ENCODE peak calls at places on chromosomes 7 and 10, in five cellular contexts. O is prostate gland, F is GF-D8, I is HT1080, N is cardiac fibroblast. C is an unnamed sample.

GRCh38 chr7:106623846-106624245 is 37.1 kb downstream of the CCDC71L start:
- DNase-seq in O (no peak), F (no peak), I (peak; percentile 65), N (peak; percentile 42), C (peak; percentile 45)

GRCh38 chr10:99487125-99487524 is 45.6 kb upstream of the NKX2-3 start:
- DNase-seq in O (no peak), F (no peak), I (no peak), N (no peak), C (no peak)

GRCh38 chr10:71810048-71810750 is 36.9 kb upstream of the VSIR start:
- DNase-seq in O (no peak), F (no peak), I (no peak), N (no peak), C (no peak)

GRCh38 chr7:16397497-16398210 is 23.7 kb downstream of the CRPPA start:
- DNase-seq in O (no peak), F (no peak), I (no peak), N (no peak), C (no peak)

GRCh38 chr7:96973986-96974385 is 31.4 kb upstream of the DLX6 start:
- DNase-seq in O (no peak), F (no peak), I (peak; percentile 36), N (no peak), C (no peak)

GRCh38 chr7:1011297-1012003 is 28.5 kb downstream of the CYP2W1 start:
- DNase-seq in O (no peak), F (no peak), I (no peak), N (no peak), C (no peak)

GRCh38 chr10:71087622-71088021 is 124.7 kb upstream of the UNC5B start:
- DNase-seq in O (peak; percentile 2), F (no peak), I (no peak), N (no peak), C (no peak)

GRCh38 chr7:96303686-96304443 is 18.0 kb downstream of the SLC25A13 start:
- DNase-seq in O (peak; percentile 31), F (peak; percentile 66), I (peak; percentile 42), N (peak; percentile 44), C (no peak)

GRCh38 chr7:38574121-38574520 is 57.1 kb downstream of the AMPH start:
- DNase-seq in O (no peak), F (no peak), I (peak; percentile 14), N (peak; percentile 23), C (no peak)

GRCh38 chr10:100516847-100517246 is 2.8 kb downstream of the SEC31B start:
- DNase-seq in O (no peak), F (peak; percentile 43), I (no peak), N (no peak), C (no peak)

GRCh38 chr10:84818956-84819355 is 490.6 kb downstream of the CCSER2 start:
- DNase-seq in O (no peak), F (no peak), I (no peak), N (no peak), C (no peak)

GRCh38 chr10:5711637-5712036 is 27.0 kb downstream of the TASOR2 start:
- DNase-seq in O (no peak), F (no peak), I (no peak), N (no peak), C (no peak)

GRCh38 chr10:13915710-13916109 is 328.9 kb downstream of the PRPF18 start:
- DNase-seq in O (no peak), F (no peak), I (no peak), N (no peak), C (no peak)

GRCh38 chr7:101754432-101755159 is 62.8 kb upstream of the CUX1 start:
- DNase-seq in O (no peak), F (no peak), I (peak; percentile 46), N (peak; percentile 65), C (peak; percentile 24)

GRCh38 chr7:148561099-148561498 is 29.5 kb upstream of the C7orf33 start:
- DNase-seq in O (no peak), F (no peak), I (no peak), N (no peak), C (peak; percentile 22)

GRCh38 chr7:70135656-70136055 is 537.4 kb downstream of the AUTS2 start:
- DNase-seq in O (no peak), F (no peak), I (no peak), N (no peak), C (no peak)

GRCh38 chr10:57014758-57015157 is 653.7 kb upstream of the ZWINT start:
- DNase-seq in O (no peak), F (no peak), I (no peak), N (no peak), C (no peak)

GRCh38 chr7:27201231-27202017 is 1.5 kb upstream of the HOXA13 start:
- DNase-seq in O (no peak), F (peak; percentile 77), I (no peak), N (no peak), C (no peak)

GRCh38 chr7:22662490-22663145 is 64.4 kb upstream of the IL6 start:
- DNase-seq in O (no peak), F (no peak), I (no peak), N (no peak), C (no peak)

GRCh38 chr7:74288034-74288881 is 949 bp upstream of the CLIP2 start:
- DNase-seq in O (no peak), F (peak; percentile 64), I (no peak), N (peak; percentile 56), C (no peak)

GRCh38 chr10:114603943-114604342 is 54.1 kb downstream of the ABLIM1 start:
- DNase-seq in O (no peak), F (no peak), I (no peak), N (peak; percentile 65), C (no peak)

GRCh38 chr10:11012880-11013279 is 4.8 kb upstream of the CELF2 start:
- DNase-seq in O (no peak), F (no peak), I (no peak), N (no peak), C (no peak)

GRCh38 chr7:27442446-27442845 is 199.8 kb downstream of the EVX1 start:
- DNase-seq in O (no peak), F (no peak), I (peak; percentile 93), N (peak; percentile 35), C (peak; percentile 86)

GRCh38 chr10:31952066-31952465 is 23.4 kb upstream of the ARHGAP12 start:
- DNase-seq in O (no peak), F (peak; percentile 72), I (no peak), N (peak; percentile 50), C (no peak)

GRCh38 chr10:107206856-107207255 is 42.4 kb upstream of the SORCS1 start:
- DNase-seq in O (no peak), F (no peak), I (no peak), N (no peak), C (no peak)